ENCODE peak calls at places on chromosomes 1 and 21, in eight cellular contexts. One of them, this sample, is unnamed.

GRCh38 chr1:39877231-39877778 is 6.0 kb downstream of the TRIT1 start:
- DNase-seq in dorsolateral prefrontal cortex: no peak
- DNase-seq in amygdala: no peak
- DNase-seq in PC-3: no peak
- DNase-seq in GM04503: no peak
- DNase-seq in fibroblast of the conjunctiva: no peak
- DNase-seq in left lung: no peak
- DNase-seq in activated naive CD8-positive, alpha-beta T cell treated with anti-CD3 and anti-CD28 coated beads, Interleukin-2, amount 50 U/mL, for 24 hours: no peak
- DNase-seq in this sample: no peak

GRCh38 chr1:147824776-147825175 is 64.4 kb upstream of the GJA5 start:
- DNase-seq in dorsolateral prefrontal cortex: no peak
- DNase-seq in amygdala: no peak
- DNase-seq in PC-3: no peak
- DNase-seq in GM04503: no peak
- DNase-seq in fibroblast of the conjunctiva: no peak
- DNase-seq in left lung: no peak
- DNase-seq in activated naive CD8-positive, alpha-beta T cell treated with anti-CD3 and anti-CD28 coated beads, Interleukin-2, amount 50 U/mL, for 24 hours: no peak
- DNase-seq in this sample: no peak

GRCh38 chr1:209038735-209039134 is 544.8 kb upstream of the CAMK1G start:
- DNase-seq in dorsolateral prefrontal cortex: no peak
- DNase-seq in amygdala: no peak
- DNase-seq in PC-3: peak; percentile 49
- DNase-seq in GM04503: no peak
- DNase-seq in fibroblast of the conjunctiva: no peak
- DNase-seq in left lung: no peak
- DNase-seq in activated naive CD8-positive, alpha-beta T cell treated with anti-CD3 and anti-CD28 coated beads, Interleukin-2, amount 50 U/mL, for 24 hours: no peak
- DNase-seq in this sample: no peak

GRCh38 chr1:160097196-160097910 is 1.1 kb downstream of the IGSF8 start:
- DNase-seq in dorsolateral prefrontal cortex: no peak
- DNase-seq in amygdala: no peak
- DNase-seq in PC-3: no peak
- DNase-seq in GM04503: no peak
- DNase-seq in fibroblast of the conjunctiva: no peak
- DNase-seq in left lung: no peak
- DNase-seq in activated naive CD8-positive, alpha-beta T cell treated with anti-CD3 and anti-CD28 coated beads, Interleukin-2, amount 50 U/mL, for 24 hours: peak; percentile 52
- DNase-seq in this sample: no peak

GRCh38 chr1:47582891-47583608 is 145.2 kb downstream of the FOXD2 start:
- DNase-seq in dorsolateral prefrontal cortex: no peak
- DNase-seq in amygdala: no peak
- DNase-seq in PC-3: peak; percentile 44
- DNase-seq in GM04503: no peak
- DNase-seq in fibroblast of the conjunctiva: no peak
- DNase-seq in left lung: no peak
- DNase-seq in activated naive CD8-positive, alpha-beta T cell treated with anti-CD3 and anti-CD28 coated beads, Interleukin-2, amount 50 U/mL, for 24 hours: peak; percentile 8
- DNase-seq in this sample: no peak

GRCh38 chr21:37758997-37759396 is 157.3 kb downstream of the KCNJ6 start:
- DNase-seq in dorsolateral prefrontal cortex: no peak
- DNase-seq in amygdala: no peak
- DNase-seq in PC-3: peak; percentile 53
- DNase-seq in GM04503: no peak
- DNase-seq in fibroblast of the conjunctiva: peak; percentile 2
- DNase-seq in left lung: peak; percentile 78
- DNase-seq in activated naive CD8-positive, alpha-beta T cell treated with anti-CD3 and anti-CD28 coated beads, Interleukin-2, amount 50 U/mL, for 24 hours: peak; percentile 9
- DNase-seq in this sample: peak; percentile 8

GRCh38 chr1:232143315-232143886 is 486.5 kb downstream of the SIPA1L2 start:
- DNase-seq in dorsolateral prefrontal cortex: no peak
- DNase-seq in amygdala: no peak
- DNase-seq in PC-3: no peak
- DNase-seq in GM04503: peak; percentile 5
- DNase-seq in fibroblast of the conjunctiva: no peak
- DNase-seq in left lung: no peak
- DNase-seq in activated naive CD8-positive, alpha-beta T cell treated with anti-CD3 and anti-CD28 coated beads, Interleukin-2, amount 50 U/mL, for 24 hours: no peak
- DNase-seq in this sample: no peak

GRCh38 chr1:10958614-10959013 is 53.8 kb upstream of the TARDBP start:
- DNase-seq in dorsolateral prefrontal cortex: no peak
- DNase-seq in amygdala: no peak
- DNase-seq in PC-3: no peak
- DNase-seq in GM04503: no peak
- DNase-seq in fibroblast of the conjunctiva: no peak
- DNase-seq in left lung: no peak
- DNase-seq in activated naive CD8-positive, alpha-beta T cell treated with anti-CD3 and anti-CD28 coated beads, Interleukin-2, amount 50 U/mL, for 24 hours: no peak
- DNase-seq in this sample: no peak

GRCh38 chr1:175471039-175471800 is 272.2 kb downstream of the TNR start:
- DNase-seq in dorsolateral prefrontal cortex: no peak
- DNase-seq in amygdala: no peak
- DNase-seq in PC-3: peak; percentile 34
- DNase-seq in GM04503: peak; percentile 41
- DNase-seq in fibroblast of the conjunctiva: no peak
- DNase-seq in left lung: no peak
- DNase-seq in activated naive CD8-positive, alpha-beta T cell treated with anti-CD3 and anti-CD28 coated beads, Interleukin-2, amount 50 U/mL, for 24 hours: no peak
- DNase-seq in this sample: no peak

GRCh38 chr1:25520446-25521061 is 22.9 kb upstream of the LDLRAP1 start:
- DNase-seq in dorsolateral prefrontal cortex: no peak
- DNase-seq in amygdala: no peak
- DNase-seq in PC-3: peak; percentile 70
- DNase-seq in GM04503: no peak
- DNase-seq in fibroblast of the conjunctiva: peak; percentile 57
- DNase-seq in left lung: no peak
- DNase-seq in activated naive CD8-positive, alpha-beta T cell treated with anti-CD3 and anti-CD28 coated beads, Interleukin-2, amount 50 U/mL, for 24 hours: peak; percentile 72
- DNase-seq in this sample: peak; percentile 32

GRCh38 chr1:208207388-208208131 is 36.6 kb downstream of the PLXNA2 start:
- DNase-seq in dorsolateral prefrontal cortex: no peak
- DNase-seq in amygdala: no peak
- DNase-seq in PC-3: no peak
- DNase-seq in GM04503: peak; percentile 79
- DNase-seq in fibroblast of the conjunctiva: peak; percentile 50
- DNase-seq in left lung: peak; percentile 75
- DNase-seq in activated naive CD8-positive, alpha-beta T cell treated with anti-CD3 and anti-CD28 coated beads, Interleukin-2, amount 50 U/mL, for 24 hours: no peak
- DNase-seq in this sample: no peak

GRCh38 chr21:25889996-25890395 is 155.2 kb downstream of the GABPA start:
- DNase-seq in dorsolateral prefrontal cortex: no peak
- DNase-seq in amygdala: no peak
- DNase-seq in PC-3: no peak
- DNase-seq in GM04503: no peak
- DNase-seq in fibroblast of the conjunctiva: no peak
- DNase-seq in left lung: no peak
- DNase-seq in activated naive CD8-positive, alpha-beta T cell treated with anti-CD3 and anti-CD28 coated beads, Interleukin-2, amount 50 U/mL, for 24 hours: no peak
- DNase-seq in this sample: no peak

GRCh38 chr21:36684957-36685714 is 13.8 kb upstream of the SIM2 start:
- DNase-seq in dorsolateral prefrontal cortex: no peak
- DNase-seq in amygdala: no peak
- DNase-seq in PC-3: no peak
- DNase-seq in GM04503: no peak
- DNase-seq in fibroblast of the conjunctiva: no peak
- DNase-seq in left lung: no peak
- DNase-seq in activated naive CD8-positive, alpha-beta T cell treated with anti-CD3 and anti-CD28 coated beads, Interleukin-2, amount 50 U/mL, for 24 hours: no peak
- DNase-seq in this sample: no peak

GRCh38 chr1:35190784-35191183 is 2.2 kb downstream of the SFPQ start:
- DNase-seq in dorsolateral prefrontal cortex: no peak
- DNase-seq in amygdala: no peak
- DNase-seq in PC-3: no peak
- DNase-seq in GM04503: no peak
- DNase-seq in fibroblast of the conjunctiva: no peak
- DNase-seq in left lung: no peak
- DNase-seq in activated naive CD8-positive, alpha-beta T cell treated with anti-CD3 and anti-CD28 coated beads, Interleukin-2, amount 50 U/mL, for 24 hours: no peak
- DNase-seq in this sample: no peak

GRCh38 chr1:48082271-48082925 is 85.2 kb upstream of the TRABD2B start:
- DNase-seq in dorsolateral prefrontal cortex: no peak
- DNase-seq in amygdala: no peak
- DNase-seq in PC-3: no peak
- DNase-seq in GM04503: no peak
- DNase-seq in fibroblast of the conjunctiva: no peak
- DNase-seq in left lung: no peak
- DNase-seq in activated naive CD8-positive, alpha-beta T cell treated with anti-CD3 and anti-CD28 coated beads, Interleukin-2, amount 50 U/mL, for 24 hours: no peak
- DNase-seq in this sample: no peak

GRCh38 chr1:151945725-151946365 is 36.5 kb upstream of the THEM4 start:
- DNase-seq in dorsolateral prefrontal cortex: no peak
- DNase-seq in amygdala: no peak
- DNase-seq in PC-3: peak; percentile 100
- DNase-seq in GM04503: peak; percentile 94
- DNase-seq in fibroblast of the conjunctiva: peak; percentile 99
- DNase-seq in left lung: no peak
- DNase-seq in activated naive CD8-positive, alpha-beta T cell treated with anti-CD3 and anti-CD28 coated beads, Interleukin-2, amount 50 U/mL, for 24 hours: peak; percentile 80
- DNase-seq in this sample: peak; percentile 98

GRCh38 chr1:203536981-203537455 is 43.1 kb downstream of the OPTC start:
- DNase-seq in dorsolateral prefrontal cortex: no peak
- DNase-seq in amygdala: no peak
- DNase-seq in PC-3: peak; percentile 93
- DNase-seq in GM04503: no peak
- DNase-seq in fibroblast of the conjunctiva: peak; percentile 36
- DNase-seq in left lung: no peak
- DNase-seq in activated naive CD8-positive, alpha-beta T cell treated with anti-CD3 and anti-CD28 coated beads, Interleukin-2, amount 50 U/mL, for 24 hours: no peak
- DNase-seq in this sample: no peak

GRCh38 chr1:108057536-108057935 is 92.6 kb upstream of the VAV3 start:
- DNase-seq in dorsolateral prefrontal cortex: no peak
- DNase-seq in amygdala: no peak
- DNase-seq in PC-3: no peak
- DNase-seq in GM04503: no peak
- DNase-seq in fibroblast of the conjunctiva: no peak
- DNase-seq in left lung: no peak
- DNase-seq in activated naive CD8-positive, alpha-beta T cell treated with anti-CD3 and anti-CD28 coated beads, Interleukin-2, amount 50 U/mL, for 24 hours: no peak
- DNase-seq in this sample: no peak

GRCh38 chr1:83741348-83741747 is 257.6 kb downstream of the TTLL7 start:
- DNase-seq in dorsolateral prefrontal cortex: no peak
- DNase-seq in amygdala: no peak
- DNase-seq in PC-3: no peak
- DNase-seq in GM04503: no peak
- DNase-seq in fibroblast of the conjunctiva: no peak
- DNase-seq in left lung: no peak
- DNase-seq in activated naive CD8-positive, alpha-beta T cell treated with anti-CD3 and anti-CD28 coated beads, Interleukin-2, amount 50 U/mL, for 24 hours: no peak
- DNase-seq in this sample: no peak

GRCh38 chr1:9671377-9672140 is 20.0 kb downstream of the PIK3CD start:
- DNase-seq in dorsolateral prefrontal cortex: no peak
- DNase-seq in amygdala: no peak
- DNase-seq in PC-3: peak; percentile 93
- DNase-seq in GM04503: no peak
- DNase-seq in fibroblast of the conjunctiva: no peak
- DNase-seq in left lung: no peak
- DNase-seq in activated naive CD8-positive, alpha-beta T cell treated with anti-CD3 and anti-CD28 coated beads, Interleukin-2, amount 50 U/mL, for 24 hours: no peak
- DNase-seq in this sample: no peak

This sample was measured in AG09319.